ENCODE peak calls at places on chromosomes 13 and 19, in seven cellular contexts. H is colonic mucosa, L is ovary, Z is cardiac muscle cell, U is ascending aorta, W is mammary epithelial cell, K is suprapubic skin. M is an unnamed sample. For H3K9me3 and H3K4me1, the result is how much of the 10 kb centered on the place peaks cover.

GRCh38 chr19:6220385-6221191 is 59.2 kb downstream of the MLLT1 start:
- DNase-seq in L (peak), U (no peak), W (no peak), Z (peak), H (peak), K (peak), M (no peak)

GRCh38 chr13:112869202-112870061 is 99.6 kb upstream of the MCF2L start:
- DNase-seq in U (no peak), L (no peak), K (no peak), H (no peak), W (no peak), Z (no peak), M (no peak)

GRCh38 chr19:39686739-39687138 is 17.5 kb upstream of the LGALS14 start:
- DNase-seq in K (no peak), Z (no peak), U (no peak), W (no peak), H (no peak), L (no peak), M (no peak)

GRCh38 chr19:17706750-17707181 is 12.5 kb upstream of the MAP1S start:
- DNase-seq in H (no peak), U (no peak), K (no peak), W (no peak), Z (peak), L (no peak), M (no peak)

GRCh38 chr13:19634129-19634740 is 776 bp downstream of the MPHOSPH8 start:
- DNase-seq in K (no peak), W (peak), H (no peak), Z (peak), U (no peak), L (no peak), M (no peak)

GRCh38 chr13:61255035-61255796 is 160.4 kb downstream of the PCDH20 start:
- DNase-seq in K (no peak), U (no peak), L (no peak), Z (peak), W (no peak), H (no peak), M (no peak)

GRCh38 chr19:55491546-55492360 is 3.5 kb downstream of the SSC5D start:
- DNase-seq in K (no peak), H (no peak), L (no peak), W (no peak), Z (no peak), U (no peak), M (no peak)

GRCh38 chr13:24050292-24050711 is 110.2 kb upstream of the SPATA13 start:
- DNase-seq in K (no peak), U (no peak), H (no peak), Z (peak), L (no peak), W (peak), M (peak)

GRCh38 chr13:33284916-33285315 is 639 bp downstream of the STARD13 start:
- DNase-seq in L (no peak), H (no peak), U (no peak), Z (peak), W (peak), K (no peak), M (no peak)

GRCh38 chr19:33193864-33194362 is at the start of gene LRP3:
- DNase-seq in W (no peak), U (no peak), L (peak), Z (peak), K (no peak), H (peak), M (peak)

GRCh38 chr19:45591004-45591637 is 6.5 kb upstream of the OPA3 start:
- DNase-seq in Z (no peak), K (no peak), U (no peak), H (peak), L (no peak), W (peak), M (peak)
- TF ChIP-seq CTCF in Z (peak), K (peak), U (peak), H (peak), L (no peak), W (peak), M (peak)

GRCh38 chr19:36638862-36639510 is 27.7 kb downstream of the ZNF461 start:
- DNase-seq in Z (peak), K (no peak), W (peak), L (no peak), U (no peak), H (no peak), M (no peak)

DNA sequence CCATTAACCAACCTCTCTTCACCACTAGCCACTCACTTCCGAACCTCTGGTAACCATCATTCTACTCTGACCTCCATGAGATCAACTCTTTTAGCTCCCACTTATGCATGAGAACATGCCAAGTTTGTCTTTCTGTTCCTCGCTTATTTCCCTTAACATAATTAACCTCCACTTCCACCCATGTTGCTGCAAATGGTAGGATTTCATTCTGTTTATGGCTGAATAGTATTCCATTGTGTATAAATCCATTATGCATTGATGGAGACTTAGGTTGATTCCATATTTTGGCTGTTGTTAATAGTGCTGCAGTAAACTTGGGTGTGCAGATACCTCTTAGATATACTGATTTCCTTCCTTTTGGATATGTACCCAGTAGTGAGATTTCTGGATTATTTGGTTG is 30.2 kb downstream of the ZNF382 start:
- DNase-seq in H (no peak), K (no peak), L (no peak), Z (no peak), U (no peak), W (no peak), M (no peak)
- H3K9me3 ChIP-seq in H (under half), K (half or more), L (under half), Z (under half), U (half or more), W (half or more), M (half or more)

GRCh38 chr13:105774739-105775460 is 760.6 kb downstream of the EFNB2 start:
- DNase-seq in W (no peak), U (no peak), H (no peak), K (no peak), L (no peak), Z (no peak), M (no peak)

GRCh38 chr13:105778196-105778595 is 757.3 kb downstream of the EFNB2 start:
- DNase-seq in W (peak), K (no peak), Z (peak), H (no peak), U (no peak), L (no peak), M (no peak)

GRCh38 chr13:105773887-105774538 is 761.4 kb downstream of the EFNB2 start:
- DNase-seq in L (no peak), K (no peak), H (no peak), W (no peak), U (no peak), Z (peak), M (no peak)

GRCh38 chr13:105773241-105773640 is 762.2 kb downstream of the EFNB2 start:
- DNase-seq in U (no peak), H (no peak), Z (no peak), W (no peak), L (no peak), K (no peak), M (no peak)
- H3K4me1 ChIP-seq in U (under half), H (under half), Z (under half), W (under half), L (under half), K (under half), M (under half)

GRCh38 chr19:19530423-19530804 is 1.7 kb downstream of the YJEFN3 start:
- DNase-seq in L (no peak), K (no peak), U (no peak), H (no peak), Z (peak), W (no peak), M (no peak)

GRCh38 chr19:19533826-19534225 is 4.2 kb upstream of the CILP2 start:
- DNase-seq in L (no peak), Z (no peak), U (no peak), H (no peak), K (no peak), W (no peak), M (no peak)

GRCh38 chr19:19530889-19531288 is 2.2 kb downstream of the YJEFN3 start:
- DNase-seq in W (no peak), U (no peak), L (no peak), Z (no peak), K (no peak), H (no peak), M (no peak)

GRCh38 chr19:19532806-19533701 is 4.3 kb downstream of the YJEFN3 start:
- DNase-seq in U (no peak), W (no peak), Z (no peak), H (no peak), L (no peak), K (no peak), M (no peak)

DNA sequence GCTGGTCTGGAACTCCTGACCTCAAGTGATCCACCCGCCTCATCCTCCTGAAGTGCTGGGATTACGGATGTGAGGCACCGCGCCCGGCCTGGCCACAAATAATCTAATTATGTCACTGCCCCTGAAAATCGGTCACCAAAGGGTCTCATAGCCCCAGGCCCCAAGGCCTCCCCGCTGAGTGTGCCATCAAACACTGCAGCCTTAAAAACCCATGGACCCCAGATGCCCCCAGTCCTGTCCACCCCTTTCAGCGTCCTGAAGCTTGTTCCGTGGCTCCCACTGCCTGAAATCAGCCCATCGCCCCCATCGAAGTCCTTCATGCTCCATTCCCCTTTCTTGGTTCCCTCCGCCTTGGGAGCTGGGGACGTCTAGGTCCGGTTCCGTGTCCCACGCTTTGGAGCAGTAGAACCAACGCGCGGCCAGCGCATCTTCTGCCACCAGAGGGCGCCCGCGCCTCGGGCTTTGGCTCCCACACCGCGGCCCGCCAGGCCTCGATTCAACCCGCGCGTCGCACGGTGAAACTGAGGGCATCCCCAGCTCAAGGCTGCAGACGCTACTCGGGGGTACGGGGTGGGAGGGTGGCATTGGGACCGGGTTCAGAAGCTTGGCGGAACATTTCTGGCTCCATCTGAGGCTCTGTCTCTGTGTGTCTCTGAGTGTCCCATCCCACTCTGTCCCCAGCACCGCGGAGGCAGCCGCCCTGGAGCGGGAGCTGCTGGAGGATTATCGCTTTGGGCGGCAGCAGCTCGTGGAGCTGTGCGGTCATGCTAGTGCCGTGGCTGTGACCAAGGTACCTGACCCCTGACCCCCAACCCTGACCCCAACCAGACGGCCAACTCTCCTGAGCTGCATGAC is 3.5 kb downstream of the YJEFN3 start:
- DNase-seq in W (peak), U (no peak), H (peak), K (peak), Z (peak), L (peak), M (peak)
- TF ChIP-seq CTCF in W (peak), U (peak), H (peak), K (peak), Z (peak), L (peak), M (peak)

GRCh38 chr19:41753159-41753558 is 2.2 kb upstream of the CEACAM6 start:
- DNase-seq in K (no peak), L (no peak), H (peak), Z (peak), U (no peak), W (peak), M (peak)

GRCh38 chr19:41754596-41754995 is 734 bp upstream of the CEACAM6 start:
- DNase-seq in L (no peak), K (no peak), W (no peak), H (no peak), Z (no peak), U (no peak), M (no peak)

GRCh38 chr19:41755328-41755913 is at the start of gene CEACAM6:
- DNase-seq in Z (no peak), L (no peak), K (no peak), H (peak), W (no peak), U (no peak), M (peak)

GRCh38 chr19:41753936-41754529 is 1.3 kb upstream of the CEACAM6 start:
- DNase-seq in Z (peak), L (peak), K (no peak), U (no peak), W (peak), H (peak), M (peak)

GRCh38 chr19:41758846-41759245 is 3.5 kb downstream of the CEACAM6 start:
- DNase-seq in H (no peak), U (no peak), W (peak), Z (no peak), K (no peak), L (no peak), M (no peak)
- H3K9me3 ChIP-seq in H (under half), U (under half), W (under half), Z (under half), K (under half), L (under half), M (under half)

M was measured in lower lobe of right lung.